ENCODE peak calls at places on chromosomes 3 and 15, in four cellular contexts. One of them, this sample, is unnamed.
A peak's percentile ranks its signal among the peaks of the same experiment; 100 is the strongest.

GRCh38 chr3:122284486-122284885 is 40.6 kb upstream of the CSTA start:
- DNase-seq in suprapubic skin: no peak
- DNase-seq in AG09319: no peak
- DNase-seq in GM13977: no peak
- DNase-seq in this sample: no peak

GRCh38 chr15:25501828-25502446 is 63.1 kb upstream of the UBE3A start:
- DNase-seq in suprapubic skin: no peak
- DNase-seq in AG09319: no peak
- DNase-seq in GM13977: no peak
- DNase-seq in this sample: no peak

GRCh38 chr15:50830477-50831354 is 65.2 kb upstream of the SPPL2A start:
- DNase-seq in suprapubic skin: no peak
- DNase-seq in AG09319: no peak
- DNase-seq in GM13977: no peak
- DNase-seq in this sample: no peak

GRCh38 chr15:96326551-96327154 is 3.8 kb upstream of the NR2F2 start:
- DNase-seq in suprapubic skin: no peak
- DNase-seq in AG09319: no peak
- DNase-seq in GM13977: peak; percentile 25
- DNase-seq in this sample: no peak

GRCh38 chr3:108223928-108224327 is 1.7 kb upstream of the IFT57 start:
- DNase-seq in suprapubic skin: no peak
- DNase-seq in AG09319: no peak
- DNase-seq in GM13977: no peak
- DNase-seq in this sample: no peak

GRCh38 chr3:113231827-113232253 is 20.5 kb downstream of the BOC start:
- DNase-seq in suprapubic skin: no peak
- DNase-seq in AG09319: no peak
- DNase-seq in GM13977: no peak
- DNase-seq in this sample: no peak

GRCh38 chr15:91022832-91023129 is 387 bp upstream of the VPS33B start:
- DNase-seq in suprapubic skin: no peak
- DNase-seq in AG09319: no peak
- DNase-seq in GM13977: no peak
- DNase-seq in this sample: no peak

GRCh38 chr15:25088261-25088790 is 133.5 kb downstream of the SNRPN start:
- DNase-seq in suprapubic skin: no peak
- DNase-seq in AG09319: no peak
- DNase-seq in GM13977: no peak
- DNase-seq in this sample: peak; percentile 43

GRCh38 chr3:48219543-48219942 is 3.8 kb upstream of the CAMP start:
- DNase-seq in suprapubic skin: no peak
- DNase-seq in AG09319: no peak
- DNase-seq in GM13977: no peak
- DNase-seq in this sample: no peak

GRCh38 chr3:138625707-138626365 is 17.3 kb downstream of the FAIM start:
- DNase-seq in suprapubic skin: no peak
- DNase-seq in AG09319: no peak
- DNase-seq in GM13977: no peak
- DNase-seq in this sample: no peak

GRCh38 chr15:26890988-26891387 is 24.1 kb downstream of the GABRA5 start:
- DNase-seq in suprapubic skin: no peak
- DNase-seq in AG09319: no peak
- DNase-seq in GM13977: peak; percentile 3
- DNase-seq in this sample: no peak

GRCh38 chr15:33737687-33738606 is 230.3 kb upstream of the CHRM5 start:
- DNase-seq in suprapubic skin: no peak
- DNase-seq in AG09319: no peak
- DNase-seq in GM13977: peak; percentile 39
- DNase-seq in this sample: no peak

GRCh38 chr3:146161725-146162047 is 702 bp upstream of the PLOD2 start:
- DNase-seq in suprapubic skin: no peak
- DNase-seq in AG09319: no peak
- DNase-seq in GM13977: no peak
- DNase-seq in this sample: no peak

GRCh38 chr3:35974872-35975271 is 335.5 kb downstream of the ARPP21 start:
- DNase-seq in suprapubic skin: no peak
- DNase-seq in AG09319: no peak
- DNase-seq in GM13977: no peak
- DNase-seq in this sample: no peak

GRCh38 chr15:62775932-62776331 is 266.6 kb upstream of the TPM1 start:
- DNase-seq in suprapubic skin: no peak
- DNase-seq in AG09319: no peak
- DNase-seq in GM13977: no peak
- DNase-seq in this sample: no peak

GRCh38 chr3:32937331-32937730 is 14.1 kb upstream of the CCR4 start:
- DNase-seq in suprapubic skin: no peak
- DNase-seq in AG09319: no peak
- DNase-seq in GM13977: no peak
- DNase-seq in this sample: no peak

GRCh38 chr15:50137330-50137761 is 18.3 kb upstream of the ATP8B4 start:
- DNase-seq in suprapubic skin: no peak
- DNase-seq in AG09319: peak; percentile 37
- DNase-seq in GM13977: no peak
- DNase-seq in this sample: no peak

GRCh38 chr15:38017721-38018120 is 83.3 kb downstream of the TMCO5A start:
- DNase-seq in suprapubic skin: no peak
- DNase-seq in AG09319: no peak
- DNase-seq in GM13977: no peak
- DNase-seq in this sample: no peak

GRCh38 chr3:125236331-125236903 is 23.9 kb upstream of the SLC12A8 start:
- DNase-seq in suprapubic skin: no peak
- DNase-seq in AG09319: no peak
- DNase-seq in GM13977: no peak
- DNase-seq in this sample: no peak

GRCh38 chr3:54999801-55000200 is 71.9 kb upstream of the LRTM1 start:
- DNase-seq in suprapubic skin: no peak
- DNase-seq in AG09319: no peak
- DNase-seq in GM13977: no peak
- DNase-seq in this sample: no peak

GRCh38 chr3:57820479-57820878 is 64.4 kb downstream of the SLMAP start:
- DNase-seq in suprapubic skin: no peak
- DNase-seq in AG09319: no peak
- DNase-seq in GM13977: no peak
- DNase-seq in this sample: no peak

GRCh38 chr3:87088984-87089841 is 98.3 kb upstream of the VGLL3 start:
- DNase-seq in suprapubic skin: peak; percentile 71
- DNase-seq in AG09319: peak; percentile 81
- DNase-seq in GM13977: peak; percentile 17
- DNase-seq in this sample: no peak

GRCh38 chr3:11201246-11202024 is 47.1 kb downstream of the HRH1 start:
- DNase-seq in suprapubic skin: no peak
- DNase-seq in AG09319: no peak
- DNase-seq in GM13977: no peak
- DNase-seq in this sample: no peak

GRCh38 chr15:67062365-67062985 is 2.9 kb upstream of the SMAD3 start:
- DNase-seq in suprapubic skin: no peak
- DNase-seq in AG09319: no peak
- DNase-seq in GM13977: no peak
- DNase-seq in this sample: no peak

GRCh38 chr3:187197255-187197654 is at the start of gene RTP1:
- DNase-seq in suprapubic skin: no peak
- DNase-seq in AG09319: no peak
- DNase-seq in GM13977: no peak
- DNase-seq in this sample: no peak

GRCh38 chr3:48507256-48508061 is 3.5 kb upstream of the SHISA5 start:
- DNase-seq in suprapubic skin: peak; percentile 58
- DNase-seq in AG09319: no peak
- DNase-seq in GM13977: peak; percentile 81
- DNase-seq in this sample: no peak

GRCh38 chr15:69462030-69462492 is 9.4 kb downstream of the RPLP1 start:
- DNase-seq in suprapubic skin: peak; percentile 72
- DNase-seq in AG09319: no peak
- DNase-seq in GM13977: no peak
- DNase-seq in this sample: no peak

GRCh38 chr3:27943106-27943505 is 221.0 kb upstream of the EOMES start:
- DNase-seq in suprapubic skin: no peak
- DNase-seq in AG09319: no peak
- DNase-seq in GM13977: no peak
- DNase-seq in this sample: no peak

This sample was measured in mesenteric fat pad.